ENCODE peak calls at places on chromosome 10, in ten cellular contexts. K is heart right ventricle; A is IMR-90; V is GM13977; O is stimulated activated CD4-positive, alpha-beta T cell treated with anti-CD3 and anti-CD28 coated beads, TNF-alpha, amount 100 ng/mL, for 1 hour; Q is NCI-H1930; G is NCI-H1092; B is T1000; C is endothelial cell; X is NCI-H2029. E is an unnamed sample.

GRCh38 chr10:90138844-90139243 is 437.5 kb downstream of the KIF20B start:
- DNase-seq in K (no peak), X (no peak), B (no peak), C (no peak), A (no peak), O (no peak), V (no peak), G (no peak), Q (no peak), E (peak)

GRCh38 chr10:122290833-122291532 is 19.9 kb downstream of the BTBD16 start:
- DNase-seq in Q (no peak), A (no peak), G (no peak), O (no peak), V (no peak), K (no peak), C (no peak), B (no peak), X (no peak), E (no peak)

GRCh38 chr10:104333037-104333727 is 5.1 kb downstream of the ITPRIP start:
- DNase-seq in V (no peak), Q (no peak), K (no peak), A (no peak), O (no peak), C (no peak), B (no peak), X (no peak), G (no peak), E (no peak)

GRCh38 chr10:44397476-44398225 is 12.8 kb upstream of the CXCL12 start:
- DNase-seq in K (no peak), G (no peak), Q (no peak), C (no peak), V (no peak), X (no peak), A (no peak), O (no peak), B (no peak), E (no peak)

GRCh38 chr10:119957451-119957850 is 64.9 kb downstream of the SEC23IP start:
- DNase-seq in A (no peak), Q (no peak), O (no peak), G (no peak), V (no peak), C (no peak), B (no peak), K (no peak), X (no peak), E (no peak)

GRCh38 chr10:82826132-82826531 is 951.1 kb downstream of the NRG3 start:
- DNase-seq in Q (no peak), X (no peak), C (no peak), O (no peak), V (no peak), K (no peak), A (no peak), G (no peak), B (peak), E (no peak)

GRCh38 chr10:88962336-88962735 is 9.8 kb upstream of the ACTA2 start:
- DNase-seq in C (no peak), A (no peak), X (no peak), B (no peak), V (no peak), G (no peak), O (no peak), Q (no peak), K (no peak), E (peak)

GRCh38 chr10:13420532-13421307 is 72.6 kb upstream of the SEPHS1 start:
- DNase-seq in V (no peak), C (no peak), B (no peak), Q (no peak), X (no peak), A (no peak), G (no peak), O (no peak), K (no peak), E (peak)